ENCODE peak calls at places on chromosomes 16 and 17, in seven cellular contexts. One of them, this sample, is unnamed.

GRCh38 chr17:77834170-77835115 is 124.1 kb upstream of the TNRC6C start:
- DNase-seq in skeletal muscle cell: peak; percentile 62
- DNase-seq in non-pigmented ciliary epithelial cell: peak; percentile 74
- DNase-seq in activated CD4-positive, CD25-positive, alpha-beta regulatory T cell: no peak
- DNase-seq in EL: peak; percentile 91
- DNase-seq in effector CD8-positive, alpha-beta T cell: no peak
- DNase-seq in colonic mucosa: no peak
- DNase-seq in this sample: peak; percentile 18

GRCh38 chr16:27204232-27204915 is 1.0 kb downstream of the KDM8 start:
- DNase-seq in EL: no peak
- DNase-seq in activated CD4-positive, CD25-positive, alpha-beta regulatory T cell: no peak
- DNase-seq in effector CD8-positive, alpha-beta T cell: no peak
- DNase-seq in colonic mucosa: no peak
- DNase-seq in non-pigmented ciliary epithelial cell: no peak
- DNase-seq in skeletal muscle cell: peak; percentile 10
- DNase-seq in this sample: no peak

GRCh38 chr16:83338941-83339340 is 468.8 kb upstream of the HSBP1 start:
- DNase-seq in non-pigmented ciliary epithelial cell: no peak
- DNase-seq in EL: peak; percentile 40
- DNase-seq in skeletal muscle cell: no peak
- DNase-seq in effector CD8-positive, alpha-beta T cell: no peak
- DNase-seq in colonic mucosa: no peak
- DNase-seq in activated CD4-positive, CD25-positive, alpha-beta regulatory T cell: no peak
- DNase-seq in this sample: peak; percentile 39

GRCh38 chr17:76444518-76445311 is 8.2 kb downstream of the UBE2O start:
- DNase-seq in effector CD8-positive, alpha-beta T cell: no peak
- DNase-seq in EL: peak; percentile 71
- DNase-seq in activated CD4-positive, CD25-positive, alpha-beta regulatory T cell: no peak
- DNase-seq in non-pigmented ciliary epithelial cell: no peak
- DNase-seq in skeletal muscle cell: no peak
- DNase-seq in colonic mucosa: no peak
- DNase-seq in this sample: no peak

GRCh38 chr17:69761767-69762321 is 313.2 kb upstream of the KCNJ16 start:
- DNase-seq in non-pigmented ciliary epithelial cell: peak; percentile 88
- DNase-seq in colonic mucosa: no peak
- DNase-seq in EL: peak; percentile 96
- DNase-seq in effector CD8-positive, alpha-beta T cell: no peak
- DNase-seq in activated CD4-positive, CD25-positive, alpha-beta regulatory T cell: no peak
- DNase-seq in skeletal muscle cell: peak; percentile 75
- DNase-seq in this sample: peak; percentile 96

GRCh38 chr17:2040942-2041560 is 771 bp upstream of the OVCA2 start:
- DNase-seq in non-pigmented ciliary epithelial cell: no peak
- DNase-seq in EL: no peak
- DNase-seq in colonic mucosa: no peak
- DNase-seq in activated CD4-positive, CD25-positive, alpha-beta regulatory T cell: no peak
- DNase-seq in skeletal muscle cell: no peak
- DNase-seq in effector CD8-positive, alpha-beta T cell: no peak
- DNase-seq in this sample: no peak

GRCh38 chr17:7720125-7720524 is 2.6 kb downstream of the DNAH2 start:
- DNase-seq in colonic mucosa: no peak
- DNase-seq in effector CD8-positive, alpha-beta T cell: no peak
- DNase-seq in skeletal muscle cell: no peak
- DNase-seq in EL: no peak
- DNase-seq in activated CD4-positive, CD25-positive, alpha-beta regulatory T cell: no peak
- DNase-seq in non-pigmented ciliary epithelial cell: no peak
- DNase-seq in this sample: no peak

GRCh38 chr17:79925242-79925957 is 86.2 kb upstream of the CBX4 start:
- DNase-seq in EL: peak; percentile 30
- DNase-seq in colonic mucosa: peak; percentile 86
- DNase-seq in activated CD4-positive, CD25-positive, alpha-beta regulatory T cell: no peak
- DNase-seq in skeletal muscle cell: no peak
- DNase-seq in effector CD8-positive, alpha-beta T cell: no peak
- DNase-seq in non-pigmented ciliary epithelial cell: no peak
- DNase-seq in this sample: no peak

GRCh38 chr16:19014456-19014855 is 30.7 kb downstream of the TMC7 start:
- DNase-seq in EL: no peak
- DNase-seq in effector CD8-positive, alpha-beta T cell: no peak
- DNase-seq in colonic mucosa: no peak
- DNase-seq in non-pigmented ciliary epithelial cell: no peak
- DNase-seq in skeletal muscle cell: no peak
- DNase-seq in activated CD4-positive, CD25-positive, alpha-beta regulatory T cell: no peak
- DNase-seq in this sample: peak; percentile 23

GRCh38 chr17:64573214-64573613 is 66.4 kb downstream of the CEP95 start:
- DNase-seq in EL: peak; percentile 32
- DNase-seq in effector CD8-positive, alpha-beta T cell: no peak
- DNase-seq in skeletal muscle cell: no peak
- DNase-seq in non-pigmented ciliary epithelial cell: no peak
- DNase-seq in colonic mucosa: no peak
- DNase-seq in activated CD4-positive, CD25-positive, alpha-beta regulatory T cell: no peak
- DNase-seq in this sample: no peak

GRCh38 chr16:17591655-17592405 is 121.1 kb upstream of the XYLT1 start:
- DNase-seq in non-pigmented ciliary epithelial cell: no peak
- DNase-seq in skeletal muscle cell: no peak
- DNase-seq in EL: peak; percentile 8
- DNase-seq in colonic mucosa: no peak
- DNase-seq in effector CD8-positive, alpha-beta T cell: no peak
- DNase-seq in activated CD4-positive, CD25-positive, alpha-beta regulatory T cell: no peak
- DNase-seq in this sample: no peak

GRCh38 chr17:4956493-4957061 is 5.7 kb downstream of the ENO3 start:
- DNase-seq in activated CD4-positive, CD25-positive, alpha-beta regulatory T cell: no peak
- DNase-seq in non-pigmented ciliary epithelial cell: no peak
- DNase-seq in colonic mucosa: no peak
- DNase-seq in EL: no peak
- DNase-seq in effector CD8-positive, alpha-beta T cell: peak; percentile 21
- DNase-seq in skeletal muscle cell: no peak
- DNase-seq in this sample: no peak

GRCh38 chr16:87274808-87275207 is 42.4 kb downstream of the C16orf95 start:
- DNase-seq in non-pigmented ciliary epithelial cell: no peak
- DNase-seq in skeletal muscle cell: no peak
- DNase-seq in EL: peak; percentile 47
- DNase-seq in activated CD4-positive, CD25-positive, alpha-beta regulatory T cell: no peak
- DNase-seq in colonic mucosa: no peak
- DNase-seq in effector CD8-positive, alpha-beta T cell: no peak
- DNase-seq in this sample: no peak

GRCh38 chr16:12340151-12340733 is 363.7 kb downstream of the SNX29 start:
- DNase-seq in colonic mucosa: peak; percentile 51
- DNase-seq in activated CD4-positive, CD25-positive, alpha-beta regulatory T cell: no peak
- DNase-seq in non-pigmented ciliary epithelial cell: peak; percentile 34
- DNase-seq in skeletal muscle cell: no peak
- DNase-seq in EL: peak; percentile 72
- DNase-seq in effector CD8-positive, alpha-beta T cell: no peak
- DNase-seq in this sample: peak; percentile 40

GRCh38 chr17:67671492-67671891 is 46.2 kb upstream of the NOL11 start:
- DNase-seq in non-pigmented ciliary epithelial cell: no peak
- DNase-seq in skeletal muscle cell: no peak
- DNase-seq in activated CD4-positive, CD25-positive, alpha-beta regulatory T cell: no peak
- DNase-seq in effector CD8-positive, alpha-beta T cell: no peak
- DNase-seq in EL: no peak
- DNase-seq in colonic mucosa: no peak
- DNase-seq in this sample: no peak

GRCh38 chr17:15935891-15936290 is 9.0 kb upstream of the ADORA2B start:
- DNase-seq in colonic mucosa: no peak
- DNase-seq in activated CD4-positive, CD25-positive, alpha-beta regulatory T cell: no peak
- DNase-seq in non-pigmented ciliary epithelial cell: no peak
- DNase-seq in effector CD8-positive, alpha-beta T cell: no peak
- DNase-seq in EL: no peak
- DNase-seq in skeletal muscle cell: no peak
- DNase-seq in this sample: no peak

GRCh38 chr17:19647697-19648474 is 665 bp upstream of the ALDH3A2 start:
- DNase-seq in effector CD8-positive, alpha-beta T cell: no peak
- DNase-seq in colonic mucosa: peak; percentile 65
- DNase-seq in EL: peak; percentile 82
- DNase-seq in skeletal muscle cell: no peak
- DNase-seq in activated CD4-positive, CD25-positive, alpha-beta regulatory T cell: no peak
- DNase-seq in non-pigmented ciliary epithelial cell: peak; percentile 23
- DNase-seq in this sample: peak; percentile 70

GRCh38 chr16:19479302-19479721 is 42.6 kb downstream of the GDE1 start:
- DNase-seq in activated CD4-positive, CD25-positive, alpha-beta regulatory T cell: no peak
- DNase-seq in colonic mucosa: no peak
- DNase-seq in non-pigmented ciliary epithelial cell: no peak
- DNase-seq in EL: no peak
- DNase-seq in skeletal muscle cell: no peak
- DNase-seq in effector CD8-positive, alpha-beta T cell: no peak
- DNase-seq in this sample: no peak

GRCh38 chr17:17511971-17512858 is 16.0 kb upstream of the RASD1 start:
- DNase-seq in non-pigmented ciliary epithelial cell: peak; percentile 60
- DNase-seq in EL: peak; percentile 98
- DNase-seq in activated CD4-positive, CD25-positive, alpha-beta regulatory T cell: no peak
- DNase-seq in colonic mucosa: no peak
- DNase-seq in effector CD8-positive, alpha-beta T cell: no peak
- DNase-seq in skeletal muscle cell: peak; percentile 83
- DNase-seq in this sample: peak; percentile 90

GRCh38 chr17:2122641-2123302 is 67.9 kb downstream of the HIC1 start:
- DNase-seq in EL: no peak
- DNase-seq in non-pigmented ciliary epithelial cell: no peak
- DNase-seq in colonic mucosa: peak; percentile 80
- DNase-seq in activated CD4-positive, CD25-positive, alpha-beta regulatory T cell: no peak
- DNase-seq in effector CD8-positive, alpha-beta T cell: no peak
- DNase-seq in skeletal muscle cell: no peak
- DNase-seq in this sample: peak; percentile 81

GRCh38 chr17:21495281-21495680 is 119.1 kb downstream of the KCNJ12 start:
- DNase-seq in skeletal muscle cell: no peak
- DNase-seq in non-pigmented ciliary epithelial cell: no peak
- DNase-seq in effector CD8-positive, alpha-beta T cell: no peak
- DNase-seq in colonic mucosa: no peak
- DNase-seq in activated CD4-positive, CD25-positive, alpha-beta regulatory T cell: no peak
- DNase-seq in EL: no peak
- DNase-seq in this sample: no peak

GRCh38 chr16:995087-995486 is 13.5 kb downstream of the SOX8 start:
- DNase-seq in activated CD4-positive, CD25-positive, alpha-beta regulatory T cell: no peak
- DNase-seq in EL: no peak
- DNase-seq in non-pigmented ciliary epithelial cell: no peak
- DNase-seq in colonic mucosa: no peak
- DNase-seq in skeletal muscle cell: peak; percentile 29
- DNase-seq in effector CD8-positive, alpha-beta T cell: no peak
- DNase-seq in this sample: peak; percentile 33

GRCh38 chr16:47507701-47508100 is 46.6 kb downstream of the PHKB start:
- DNase-seq in colonic mucosa: no peak
- DNase-seq in EL: no peak
- DNase-seq in effector CD8-positive, alpha-beta T cell: no peak
- DNase-seq in skeletal muscle cell: no peak
- DNase-seq in activated CD4-positive, CD25-positive, alpha-beta regulatory T cell: no peak
- DNase-seq in non-pigmented ciliary epithelial cell: no peak
- DNase-seq in this sample: peak; percentile 20

GRCh38 chr16:278863-279366 is 1.5 kb upstream of the ARHGDIG start:
- DNase-seq in colonic mucosa: no peak
- DNase-seq in non-pigmented ciliary epithelial cell: peak; percentile 19
- DNase-seq in activated CD4-positive, CD25-positive, alpha-beta regulatory T cell: no peak
- DNase-seq in effector CD8-positive, alpha-beta T cell: no peak
- DNase-seq in EL: peak; percentile 21
- DNase-seq in skeletal muscle cell: no peak
- DNase-seq in this sample: peak; percentile 82